ENCODE peak calls at places on chromosome 5, in nine cellular contexts. One of them, this sample, is unnamed.

GRCh38 chr5:110562189-110562588 is 164.3 kb downstream of the TMEM232 start:
- DNase-seq in cerebellum: no peak
- DNase-seq in SIG-M5: no peak
- DNase-seq in activated naive CD8-positive, alpha-beta T cell treated with anti-CD3 and anti-CD28 coated beads, Interleukin-2, amount 50 U/mL, for 24 hours: no peak
- DNase-seq in naive thymus-derived CD8-positive, alpha-beta T cell: no peak
- DNase-seq in NCI-H526 treated with DMSO at 0.1 percent for 48 hours: no peak
- DNase-seq in NAMALWA: no peak
- DNase-seq in activated naive CD4-positive, alpha-beta T cell treated with Interleukin-2 at 50 U/mL for 16 hours: no peak
- DNase-seq in AG08396: no peak
- DNase-seq in this sample: no peak

GRCh38 chr5:77326986-77327734 is 116.7 kb downstream of the PDE8B start:
- DNase-seq in NAMALWA: no peak
- DNase-seq in activated naive CD8-positive, alpha-beta T cell treated with anti-CD3 and anti-CD28 coated beads, Interleukin-2, amount 50 U/mL, for 24 hours: no peak
- DNase-seq in activated naive CD4-positive, alpha-beta T cell treated with Interleukin-2 at 50 U/mL for 16 hours: no peak
- DNase-seq in cerebellum: no peak
- DNase-seq in NCI-H526 treated with DMSO at 0.1 percent for 48 hours: no peak
- DNase-seq in SIG-M5: no peak
- DNase-seq in AG08396: no peak
- DNase-seq in naive thymus-derived CD8-positive, alpha-beta T cell: no peak
- DNase-seq in this sample: no peak

GRCh38 chr5:134018154-134018985 is 13.6 kb upstream of the VDAC1 start:
- DNase-seq in NAMALWA: no peak
- DNase-seq in naive thymus-derived CD8-positive, alpha-beta T cell: no peak
- DNase-seq in AG08396: no peak
- DNase-seq in NCI-H526 treated with DMSO at 0.1 percent for 48 hours: no peak
- DNase-seq in SIG-M5: no peak
- DNase-seq in activated naive CD8-positive, alpha-beta T cell treated with anti-CD3 and anti-CD28 coated beads, Interleukin-2, amount 50 U/mL, for 24 hours: no peak
- DNase-seq in activated naive CD4-positive, alpha-beta T cell treated with Interleukin-2 at 50 U/mL for 16 hours: no peak
- DNase-seq in cerebellum: no peak
- DNase-seq in this sample: peak; percentile 90

GRCh38 chr5:113489299-113489698 is 1.0 kb upstream of the MCC start:
- DNase-seq in SIG-M5: peak; percentile 94
- DNase-seq in naive thymus-derived CD8-positive, alpha-beta T cell: no peak
- DNase-seq in AG08396: peak; percentile 88
- DNase-seq in NAMALWA: no peak
- DNase-seq in activated naive CD8-positive, alpha-beta T cell treated with anti-CD3 and anti-CD28 coated beads, Interleukin-2, amount 50 U/mL, for 24 hours: peak; percentile 4
- DNase-seq in NCI-H526 treated with DMSO at 0.1 percent for 48 hours: no peak
- DNase-seq in cerebellum: no peak
- DNase-seq in activated naive CD4-positive, alpha-beta T cell treated with Interleukin-2 at 50 U/mL for 16 hours: no peak
- DNase-seq in this sample: no peak

GRCh38 chr5:31366941-31367340 is 165.0 kb downstream of the DROSHA start:
- DNase-seq in NAMALWA: no peak
- DNase-seq in activated naive CD8-positive, alpha-beta T cell treated with anti-CD3 and anti-CD28 coated beads, Interleukin-2, amount 50 U/mL, for 24 hours: no peak
- DNase-seq in activated naive CD4-positive, alpha-beta T cell treated with Interleukin-2 at 50 U/mL for 16 hours: no peak
- DNase-seq in SIG-M5: no peak
- DNase-seq in AG08396: peak; percentile 21
- DNase-seq in cerebellum: no peak
- DNase-seq in naive thymus-derived CD8-positive, alpha-beta T cell: no peak
- DNase-seq in NCI-H526 treated with DMSO at 0.1 percent for 48 hours: no peak
- DNase-seq in this sample: no peak

GRCh38 chr5:14211818-14212799 is 69.0 kb downstream of the TRIO start:
- DNase-seq in activated naive CD8-positive, alpha-beta T cell treated with anti-CD3 and anti-CD28 coated beads, Interleukin-2, amount 50 U/mL, for 24 hours: no peak
- DNase-seq in activated naive CD4-positive, alpha-beta T cell treated with Interleukin-2 at 50 U/mL for 16 hours: no peak
- DNase-seq in AG08396: no peak
- DNase-seq in NCI-H526 treated with DMSO at 0.1 percent for 48 hours: no peak
- DNase-seq in NAMALWA: peak; percentile 59
- DNase-seq in cerebellum: no peak
- DNase-seq in SIG-M5: no peak
- DNase-seq in naive thymus-derived CD8-positive, alpha-beta T cell: peak; percentile 10
- DNase-seq in this sample: peak; percentile 54

GRCh38 chr5:119386945-119387344 is 31.1 kb downstream of the TNFAIP8 start:
- DNase-seq in NAMALWA: no peak
- DNase-seq in NCI-H526 treated with DMSO at 0.1 percent for 48 hours: no peak
- DNase-seq in cerebellum: no peak
- DNase-seq in naive thymus-derived CD8-positive, alpha-beta T cell: no peak
- DNase-seq in SIG-M5: no peak
- DNase-seq in activated naive CD8-positive, alpha-beta T cell treated with anti-CD3 and anti-CD28 coated beads, Interleukin-2, amount 50 U/mL, for 24 hours: no peak
- DNase-seq in activated naive CD4-positive, alpha-beta T cell treated with Interleukin-2 at 50 U/mL for 16 hours: no peak
- DNase-seq in AG08396: no peak
- DNase-seq in this sample: no peak

GRCh38 chr5:149740866-149741459 is 10.9 kb downstream of the PPARGC1B start:
- DNase-seq in activated naive CD4-positive, alpha-beta T cell treated with Interleukin-2 at 50 U/mL for 16 hours: no peak
- DNase-seq in cerebellum: peak; percentile 33
- DNase-seq in activated naive CD8-positive, alpha-beta T cell treated with anti-CD3 and anti-CD28 coated beads, Interleukin-2, amount 50 U/mL, for 24 hours: no peak
- DNase-seq in NCI-H526 treated with DMSO at 0.1 percent for 48 hours: no peak
- DNase-seq in NAMALWA: no peak
- DNase-seq in naive thymus-derived CD8-positive, alpha-beta T cell: no peak
- DNase-seq in AG08396: no peak
- DNase-seq in SIG-M5: no peak
- DNase-seq in this sample: no peak

GRCh38 chr5:91225848-91226686 is 157.1 kb downstream of the ARRDC3 start:
- DNase-seq in activated naive CD8-positive, alpha-beta T cell treated with anti-CD3 and anti-CD28 coated beads, Interleukin-2, amount 50 U/mL, for 24 hours: peak; percentile 60
- DNase-seq in cerebellum: no peak
- DNase-seq in SIG-M5: no peak
- DNase-seq in AG08396: no peak
- DNase-seq in naive thymus-derived CD8-positive, alpha-beta T cell: peak; percentile 45
- DNase-seq in activated naive CD4-positive, alpha-beta T cell treated with Interleukin-2 at 50 U/mL for 16 hours: peak; percentile 62
- DNase-seq in NCI-H526 treated with DMSO at 0.1 percent for 48 hours: no peak
- DNase-seq in NAMALWA: peak; percentile 14
- DNase-seq in this sample: peak; percentile 53

GRCh38 chr5:137304227-137304874 is 194.8 kb downstream of the SPOCK1 start:
- DNase-seq in activated naive CD4-positive, alpha-beta T cell treated with Interleukin-2 at 50 U/mL for 16 hours: no peak
- DNase-seq in NAMALWA: no peak
- DNase-seq in cerebellum: no peak
- DNase-seq in SIG-M5: no peak
- DNase-seq in AG08396: no peak
- DNase-seq in naive thymus-derived CD8-positive, alpha-beta T cell: no peak
- DNase-seq in activated naive CD8-positive, alpha-beta T cell treated with anti-CD3 and anti-CD28 coated beads, Interleukin-2, amount 50 U/mL, for 24 hours: no peak
- DNase-seq in NCI-H526 treated with DMSO at 0.1 percent for 48 hours: peak; percentile 34
- DNase-seq in this sample: peak; percentile 75

GRCh38 chr5:131634666-131634995 is 398 bp downstream of the RAPGEF6 start:
- DNase-seq in SIG-M5: peak; percentile 23
- DNase-seq in cerebellum: no peak
- DNase-seq in NCI-H526 treated with DMSO at 0.1 percent for 48 hours: no peak
- DNase-seq in activated naive CD8-positive, alpha-beta T cell treated with anti-CD3 and anti-CD28 coated beads, Interleukin-2, amount 50 U/mL, for 24 hours: peak; percentile 63
- DNase-seq in AG08396: peak; percentile 27
- DNase-seq in activated naive CD4-positive, alpha-beta T cell treated with Interleukin-2 at 50 U/mL for 16 hours: peak; percentile 60
- DNase-seq in naive thymus-derived CD8-positive, alpha-beta T cell: peak; percentile 52
- DNase-seq in NAMALWA: peak; percentile 87
- DNase-seq in this sample: peak; percentile 66

GRCh38 chr5:108461628-108462367 is 79.9 kb upstream of the FBXL17 start:
- DNase-seq in cerebellum: no peak
- DNase-seq in activated naive CD4-positive, alpha-beta T cell treated with Interleukin-2 at 50 U/mL for 16 hours: no peak
- DNase-seq in SIG-M5: no peak
- DNase-seq in NCI-H526 treated with DMSO at 0.1 percent for 48 hours: no peak
- DNase-seq in activated naive CD8-positive, alpha-beta T cell treated with anti-CD3 and anti-CD28 coated beads, Interleukin-2, amount 50 U/mL, for 24 hours: no peak
- DNase-seq in naive thymus-derived CD8-positive, alpha-beta T cell: no peak
- DNase-seq in NAMALWA: no peak
- DNase-seq in AG08396: peak; percentile 20
- DNase-seq in this sample: no peak

GRCh38 chr5:108528655-108529054 is 146.8 kb upstream of the FBXL17 start:
- DNase-seq in activated naive CD4-positive, alpha-beta T cell treated with Interleukin-2 at 50 U/mL for 16 hours: no peak
- DNase-seq in AG08396: no peak
- DNase-seq in NAMALWA: no peak
- DNase-seq in activated naive CD8-positive, alpha-beta T cell treated with anti-CD3 and anti-CD28 coated beads, Interleukin-2, amount 50 U/mL, for 24 hours: no peak
- DNase-seq in NCI-H526 treated with DMSO at 0.1 percent for 48 hours: no peak
- DNase-seq in cerebellum: no peak
- DNase-seq in naive thymus-derived CD8-positive, alpha-beta T cell: no peak
- DNase-seq in SIG-M5: no peak
- DNase-seq in this sample: no peak

GRCh38 chr5:859391-859790 is 8.6 kb upstream of the ZDHHC11 start:
- DNase-seq in activated naive CD8-positive, alpha-beta T cell treated with anti-CD3 and anti-CD28 coated beads, Interleukin-2, amount 50 U/mL, for 24 hours: no peak
- DNase-seq in cerebellum: no peak
- DNase-seq in naive thymus-derived CD8-positive, alpha-beta T cell: no peak
- DNase-seq in NCI-H526 treated with DMSO at 0.1 percent for 48 hours: no peak
- DNase-seq in SIG-M5: no peak
- DNase-seq in activated naive CD4-positive, alpha-beta T cell treated with Interleukin-2 at 50 U/mL for 16 hours: no peak
- DNase-seq in AG08396: no peak
- DNase-seq in NAMALWA: peak; percentile 37
- DNase-seq in this sample: no peak

GRCh38 chr5:62206150-62206829 is 99.7 kb upstream of the KIF2A start:
- DNase-seq in AG08396: no peak
- DNase-seq in cerebellum: no peak
- DNase-seq in naive thymus-derived CD8-positive, alpha-beta T cell: no peak
- DNase-seq in activated naive CD4-positive, alpha-beta T cell treated with Interleukin-2 at 50 U/mL for 16 hours: no peak
- DNase-seq in NCI-H526 treated with DMSO at 0.1 percent for 48 hours: no peak
- DNase-seq in NAMALWA: no peak
- DNase-seq in SIG-M5: no peak
- DNase-seq in activated naive CD8-positive, alpha-beta T cell treated with anti-CD3 and anti-CD28 coated beads, Interleukin-2, amount 50 U/mL, for 24 hours: no peak
- DNase-seq in this sample: no peak

GRCh38 chr5:137833463-137833862 is 34.2 kb upstream of the MYOT start:
- DNase-seq in activated naive CD4-positive, alpha-beta T cell treated with Interleukin-2 at 50 U/mL for 16 hours: no peak
- DNase-seq in NCI-H526 treated with DMSO at 0.1 percent for 48 hours: no peak
- DNase-seq in activated naive CD8-positive, alpha-beta T cell treated with anti-CD3 and anti-CD28 coated beads, Interleukin-2, amount 50 U/mL, for 24 hours: no peak
- DNase-seq in naive thymus-derived CD8-positive, alpha-beta T cell: no peak
- DNase-seq in SIG-M5: no peak
- DNase-seq in cerebellum: no peak
- DNase-seq in AG08396: peak; percentile 12
- DNase-seq in NAMALWA: no peak
- DNase-seq in this sample: no peak

GRCh38 chr5:34042302-34042701 is 711 bp downstream of the C1QTNF3 start:
- DNase-seq in AG08396: no peak
- DNase-seq in activated naive CD4-positive, alpha-beta T cell treated with Interleukin-2 at 50 U/mL for 16 hours: no peak
- DNase-seq in naive thymus-derived CD8-positive, alpha-beta T cell: no peak
- DNase-seq in NCI-H526 treated with DMSO at 0.1 percent for 48 hours: no peak
- DNase-seq in activated naive CD8-positive, alpha-beta T cell treated with anti-CD3 and anti-CD28 coated beads, Interleukin-2, amount 50 U/mL, for 24 hours: no peak
- DNase-seq in cerebellum: no peak
- DNase-seq in SIG-M5: no peak
- DNase-seq in NAMALWA: no peak
- DNase-seq in this sample: no peak

GRCh38 chr5:91417219-91417618 is 34.1 kb upstream of the ARRDC3 start:
- DNase-seq in activated naive CD8-positive, alpha-beta T cell treated with anti-CD3 and anti-CD28 coated beads, Interleukin-2, amount 50 U/mL, for 24 hours: no peak
- DNase-seq in NCI-H526 treated with DMSO at 0.1 percent for 48 hours: no peak
- DNase-seq in SIG-M5: no peak
- DNase-seq in activated naive CD4-positive, alpha-beta T cell treated with Interleukin-2 at 50 U/mL for 16 hours: no peak
- DNase-seq in NAMALWA: no peak
- DNase-seq in AG08396: no peak
- DNase-seq in cerebellum: no peak
- DNase-seq in naive thymus-derived CD8-positive, alpha-beta T cell: no peak
- DNase-seq in this sample: no peak

GRCh38 chr5:1174122-1174936 is 27.1 kb upstream of the SLC6A19 start:
- DNase-seq in NAMALWA: no peak
- DNase-seq in activated naive CD4-positive, alpha-beta T cell treated with Interleukin-2 at 50 U/mL for 16 hours: peak; percentile 40
- DNase-seq in activated naive CD8-positive, alpha-beta T cell treated with anti-CD3 and anti-CD28 coated beads, Interleukin-2, amount 50 U/mL, for 24 hours: peak; percentile 70
- DNase-seq in cerebellum: peak; percentile 12
- DNase-seq in naive thymus-derived CD8-positive, alpha-beta T cell: peak; percentile 20
- DNase-seq in AG08396: peak; percentile 83
- DNase-seq in NCI-H526 treated with DMSO at 0.1 percent for 48 hours: peak; percentile 24
- DNase-seq in SIG-M5: no peak
- DNase-seq in this sample: peak; percentile 70

GRCh38 chr5:36177715-36178556 is 26.0 kb downstream of the SKP2 start:
- DNase-seq in cerebellum: peak; percentile 23
- DNase-seq in naive thymus-derived CD8-positive, alpha-beta T cell: no peak
- DNase-seq in activated naive CD4-positive, alpha-beta T cell treated with Interleukin-2 at 50 U/mL for 16 hours: no peak
- DNase-seq in NCI-H526 treated with DMSO at 0.1 percent for 48 hours: peak; percentile 55
- DNase-seq in NAMALWA: peak; percentile 60
- DNase-seq in AG08396: peak; percentile 12
- DNase-seq in SIG-M5: no peak
- DNase-seq in activated naive CD8-positive, alpha-beta T cell treated with anti-CD3 and anti-CD28 coated beads, Interleukin-2, amount 50 U/mL, for 24 hours: no peak
- DNase-seq in this sample: no peak

GRCh38 chr5:151063590-151063989 is 17.2 kb downstream of the TNIP1 start:
- DNase-seq in AG08396: peak; percentile 41
- DNase-seq in NCI-H526 treated with DMSO at 0.1 percent for 48 hours: no peak
- DNase-seq in NAMALWA: no peak
- DNase-seq in naive thymus-derived CD8-positive, alpha-beta T cell: no peak
- DNase-seq in activated naive CD8-positive, alpha-beta T cell treated with anti-CD3 and anti-CD28 coated beads, Interleukin-2, amount 50 U/mL, for 24 hours: no peak
- DNase-seq in SIG-M5: no peak
- DNase-seq in activated naive CD4-positive, alpha-beta T cell treated with Interleukin-2 at 50 U/mL for 16 hours: no peak
- DNase-seq in cerebellum: peak; percentile 80
- DNase-seq in this sample: no peak

GRCh38 chr5:150114773-150115408 is 28.5 kb upstream of the CSF1R start:
- DNase-seq in activated naive CD4-positive, alpha-beta T cell treated with Interleukin-2 at 50 U/mL for 16 hours: no peak
- DNase-seq in SIG-M5: no peak
- DNase-seq in cerebellum: no peak
- DNase-seq in activated naive CD8-positive, alpha-beta T cell treated with anti-CD3 and anti-CD28 coated beads, Interleukin-2, amount 50 U/mL, for 24 hours: no peak
- DNase-seq in naive thymus-derived CD8-positive, alpha-beta T cell: no peak
- DNase-seq in AG08396: no peak
- DNase-seq in NAMALWA: no peak
- DNase-seq in NCI-H526 treated with DMSO at 0.1 percent for 48 hours: no peak
- DNase-seq in this sample: no peak

GRCh38 chr5:63451188-63451587 is 511.1 kb downstream of the HTR1A start:
- DNase-seq in activated naive CD4-positive, alpha-beta T cell treated with Interleukin-2 at 50 U/mL for 16 hours: no peak
- DNase-seq in cerebellum: no peak
- DNase-seq in naive thymus-derived CD8-positive, alpha-beta T cell: no peak
- DNase-seq in AG08396: no peak
- DNase-seq in activated naive CD8-positive, alpha-beta T cell treated with anti-CD3 and anti-CD28 coated beads, Interleukin-2, amount 50 U/mL, for 24 hours: no peak
- DNase-seq in NAMALWA: no peak
- DNase-seq in NCI-H526 treated with DMSO at 0.1 percent for 48 hours: no peak
- DNase-seq in SIG-M5: no peak
- DNase-seq in this sample: no peak

GRCh38 chr5:7464182-7464581 is 68.2 kb downstream of the ADCY2 start:
- DNase-seq in SIG-M5: no peak
- DNase-seq in NAMALWA: no peak
- DNase-seq in NCI-H526 treated with DMSO at 0.1 percent for 48 hours: no peak
- DNase-seq in activated naive CD4-positive, alpha-beta T cell treated with Interleukin-2 at 50 U/mL for 16 hours: no peak
- DNase-seq in AG08396: no peak
- DNase-seq in cerebellum: no peak
- DNase-seq in activated naive CD8-positive, alpha-beta T cell treated with anti-CD3 and anti-CD28 coated beads, Interleukin-2, amount 50 U/mL, for 24 hours: no peak
- DNase-seq in naive thymus-derived CD8-positive, alpha-beta T cell: no peak
- DNase-seq in this sample: no peak

GRCh38 chr5:172284275-172284971 is 859 bp upstream of the UBTD2 start:
- DNase-seq in activated naive CD4-positive, alpha-beta T cell treated with Interleukin-2 at 50 U/mL for 16 hours: no peak
- DNase-seq in NAMALWA: peak; percentile 19
- DNase-seq in NCI-H526 treated with DMSO at 0.1 percent for 48 hours: no peak
- DNase-seq in cerebellum: no peak
- DNase-seq in activated naive CD8-positive, alpha-beta T cell treated with anti-CD3 and anti-CD28 coated beads, Interleukin-2, amount 50 U/mL, for 24 hours: no peak
- DNase-seq in naive thymus-derived CD8-positive, alpha-beta T cell: no peak
- DNase-seq in AG08396: peak; percentile 29
- DNase-seq in SIG-M5: no peak
- DNase-seq in this sample: no peak

GRCh38 chr5:126171916-126172315 is 251.3 kb upstream of the GRAMD2B start:
- DNase-seq in cerebellum: no peak
- DNase-seq in NAMALWA: no peak
- DNase-seq in AG08396: no peak
- DNase-seq in activated naive CD4-positive, alpha-beta T cell treated with Interleukin-2 at 50 U/mL for 16 hours: no peak
- DNase-seq in activated naive CD8-positive, alpha-beta T cell treated with anti-CD3 and anti-CD28 coated beads, Interleukin-2, amount 50 U/mL, for 24 hours: no peak
- DNase-seq in NCI-H526 treated with DMSO at 0.1 percent for 48 hours: no peak
- DNase-seq in SIG-M5: no peak
- DNase-seq in naive thymus-derived CD8-positive, alpha-beta T cell: no peak
- DNase-seq in this sample: no peak

GRCh38 chr5:145681686-145682085 is 153.5 kb downstream of the PRELID2 start:
- DNase-seq in naive thymus-derived CD8-positive, alpha-beta T cell: no peak
- DNase-seq in NCI-H526 treated with DMSO at 0.1 percent for 48 hours: peak; percentile 54
- DNase-seq in activated naive CD4-positive, alpha-beta T cell treated with Interleukin-2 at 50 U/mL for 16 hours: peak; percentile 10
- DNase-seq in AG08396: peak; percentile 45
- DNase-seq in cerebellum: no peak
- DNase-seq in SIG-M5: peak; percentile 14
- DNase-seq in NAMALWA: peak; percentile 90
- DNase-seq in activated naive CD8-positive, alpha-beta T cell treated with anti-CD3 and anti-CD28 coated beads, Interleukin-2, amount 50 U/mL, for 24 hours: peak; percentile 18
- DNase-seq in this sample: peak; percentile 53

GRCh38 chr5:170184007-170184687 is 48.6 kb upstream of the C5orf58 start:
- DNase-seq in activated naive CD4-positive, alpha-beta T cell treated with Interleukin-2 at 50 U/mL for 16 hours: peak; percentile 24
- DNase-seq in AG08396: peak; percentile 59
- DNase-seq in cerebellum: peak; percentile 25
- DNase-seq in SIG-M5: no peak
- DNase-seq in NCI-H526 treated with DMSO at 0.1 percent for 48 hours: peak; percentile 46
- DNase-seq in NAMALWA: peak; percentile 65
- DNase-seq in activated naive CD8-positive, alpha-beta T cell treated with anti-CD3 and anti-CD28 coated beads, Interleukin-2, amount 50 U/mL, for 24 hours: peak; percentile 66
- DNase-seq in naive thymus-derived CD8-positive, alpha-beta T cell: no peak
- DNase-seq in this sample: peak; percentile 44

GRCh38 chr5:140043508-140043872 is 391 bp upstream of the NRG2 start:
- DNase-seq in NAMALWA: no peak
- DNase-seq in activated naive CD4-positive, alpha-beta T cell treated with Interleukin-2 at 50 U/mL for 16 hours: no peak
- DNase-seq in AG08396: no peak
- DNase-seq in activated naive CD8-positive, alpha-beta T cell treated with anti-CD3 and anti-CD28 coated beads, Interleukin-2, amount 50 U/mL, for 24 hours: peak; percentile 13
- DNase-seq in SIG-M5: no peak
- DNase-seq in cerebellum: peak; percentile 66
- DNase-seq in NCI-H526 treated with DMSO at 0.1 percent for 48 hours: peak; percentile 86
- DNase-seq in naive thymus-derived CD8-positive, alpha-beta T cell: no peak
- DNase-seq in this sample: no peak

GRCh38 chr5:73655521-73656160 is 29.6 kb downstream of the ARHGEF28 start:
- DNase-seq in AG08396: no peak
- DNase-seq in activated naive CD8-positive, alpha-beta T cell treated with anti-CD3 and anti-CD28 coated beads, Interleukin-2, amount 50 U/mL, for 24 hours: no peak
- DNase-seq in NAMALWA: no peak
- DNase-seq in SIG-M5: no peak
- DNase-seq in NCI-H526 treated with DMSO at 0.1 percent for 48 hours: no peak
- DNase-seq in cerebellum: no peak
- DNase-seq in naive thymus-derived CD8-positive, alpha-beta T cell: no peak
- DNase-seq in activated naive CD4-positive, alpha-beta T cell treated with Interleukin-2 at 50 U/mL for 16 hours: no peak
- DNase-seq in this sample: no peak

GRCh38 chr5:113824307-113824706 is 310.8 kb downstream of the YTHDC2 start:
- DNase-seq in AG08396: no peak
- DNase-seq in SIG-M5: no peak
- DNase-seq in NCI-H526 treated with DMSO at 0.1 percent for 48 hours: no peak
- DNase-seq in activated naive CD8-positive, alpha-beta T cell treated with anti-CD3 and anti-CD28 coated beads, Interleukin-2, amount 50 U/mL, for 24 hours: no peak
- DNase-seq in activated naive CD4-positive, alpha-beta T cell treated with Interleukin-2 at 50 U/mL for 16 hours: no peak
- DNase-seq in NAMALWA: no peak
- DNase-seq in naive thymus-derived CD8-positive, alpha-beta T cell: no peak
- DNase-seq in cerebellum: no peak
- DNase-seq in this sample: no peak

This sample was measured in transverse colon.